ENCODE peak calls at places on chromosomes 5 and 9, in four cellular contexts. G is IMR-90, Q is mesendoderm, W is H9. J is an unnamed sample.

GRCh38 chr9:98190757-98191105 is 1.7 kb downstream of the CORO2A start:
- DNase-seq in G (no peak), Q (no peak), W (no peak), J (no peak)

GRCh38 chr5:36701085-36701691 is 94.8 kb downstream of the SLC1A3 start:
- DNase-seq in G (no peak), Q (no peak), W (no peak), J (no peak)

GRCh38 chr9:16512281-16512680 is 358.2 kb downstream of the BNC2 start:
- DNase-seq in G (no peak), Q (no peak), W (no peak), J (no peak)

GRCh38 chr5:36494756-36495637 is 111.4 kb upstream of the SLC1A3 start:
- DNase-seq in G (peak), Q (no peak), W (no peak), J (no peak)

GRCh38 chr5:178458140-178458539 is 132.1 kb downstream of the COL23A1 start:
- DNase-seq in G (no peak), Q (no peak), W (no peak), J (no peak)

GRCh38 chr9:79263666-79264460 is 307.9 kb upstream of the TLE4 start:
- DNase-seq in G (peak), Q (no peak), W (no peak), J (peak)

GRCh38 chr5:123659495-123659894 is 147.5 kb downstream of the CSNK1G3 start:
- DNase-seq in G (peak), Q (no peak), W (no peak), J (peak)

GRCh38 chr5:124634228-124634819 is 112.1 kb downstream of the ZNF608 start:
- DNase-seq in G (peak), Q (no peak), W (no peak), J (peak)

GRCh38 chr9:5326893-5327548 is 12.7 kb downstream of the RLN1 start:
- DNase-seq in G (peak), Q (peak), W (peak), J (peak)

GRCh38 chr9:27407491-27407890 is 110.5 kb upstream of the EQTN start:
- DNase-seq in G (no peak), Q (no peak), W (no peak), J (peak)

GRCh38 chr5:1008451-1009358 is at the start of gene NKD2:
- DNase-seq in G (no peak), Q (peak), W (no peak), J (peak)

GRCh38 chr5:135392256-135392655 is 6.8 kb downstream of the MACROH2A1 start:
- DNase-seq in G (peak), Q (no peak), W (no peak), J (peak)

GRCh38 chr9:88215181-88216131 is 77.2 kb upstream of the SPATA31C2 start:
- DNase-seq in G (no peak), Q (no peak), W (no peak), J (no peak)
- H2BK5ac ChIP-seq in G (no peak), Q (no peak), W (no peak), J (no peak)

GRCh38 chr9:38394419-38394818 is 1.9 kb downstream of the ALDH1B1 start:
- DNase-seq in G (no peak), Q (no peak), W (no peak), J (no peak)

GRCh38 chr9:38393128-38393809 is 767 bp downstream of the ALDH1B1 start:
- DNase-seq in G (no peak), Q (peak), W (no peak), J (peak)

GRCh38 chr9:38391278-38392118 is 1.0 kb upstream of the ALDH1B1 start:
- DNase-seq in G (no peak), Q (no peak), W (no peak), J (no peak)

GRCh38 chr9:38390851-38391250 is 1.7 kb upstream of the ALDH1B1 start:
- DNase-seq in G (no peak), Q (no peak), W (no peak), J (no peak)

DNA sequence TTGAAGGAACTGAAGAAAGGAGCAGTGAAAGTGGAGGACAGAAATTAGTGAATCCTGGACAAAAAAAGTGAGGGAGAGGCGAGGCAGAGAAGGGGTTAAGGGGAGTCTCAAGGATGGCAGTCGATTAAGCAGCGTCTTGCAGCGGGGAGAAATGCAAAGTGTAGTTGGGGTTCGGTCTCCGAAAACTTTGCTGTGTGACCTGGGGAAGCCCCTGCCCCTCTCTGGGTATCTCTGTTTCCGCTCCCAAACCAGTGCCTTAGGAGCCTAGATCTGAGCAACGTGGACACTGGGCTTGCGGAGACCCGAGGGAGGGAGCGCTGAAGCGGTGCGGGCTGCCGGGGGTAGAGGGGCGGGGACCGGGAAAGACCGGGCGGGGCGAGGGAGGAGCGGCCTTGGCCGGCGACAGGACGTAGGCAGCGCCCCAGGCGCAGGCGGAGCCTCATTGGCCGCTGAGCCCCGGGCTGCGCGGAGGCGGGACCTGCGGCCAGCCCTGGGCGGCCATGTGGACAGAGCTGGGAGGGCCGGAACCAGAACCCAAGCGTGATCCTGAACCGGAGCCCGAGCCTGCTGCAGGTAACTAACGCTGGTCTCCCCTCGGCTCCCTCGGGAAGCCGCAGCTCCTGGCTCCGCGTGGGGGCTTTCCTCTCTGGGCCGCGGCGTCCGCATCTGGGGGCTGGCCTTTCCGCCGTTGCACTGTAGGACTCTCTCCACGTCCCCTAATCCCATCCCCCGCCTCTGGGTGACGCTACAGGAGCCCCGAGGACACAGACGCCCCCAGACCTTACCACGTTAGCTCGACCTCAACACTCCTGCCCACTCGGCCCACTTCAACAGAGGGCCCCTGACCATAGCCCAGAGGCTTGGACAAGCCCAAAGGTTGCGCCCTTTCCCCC is at the start of gene ALDH1B1:
- DNase-seq in G (peak), Q (peak), W (peak), J (peak)
- H2BK5ac ChIP-seq in G (peak), Q (peak), W (no peak), J (peak)

GRCh38 chr9:135391759-135392158 is 87.8 kb upstream of the PPP1R26 start:
- DNase-seq in G (no peak), Q (no peak), W (no peak), J (no peak)
- H2BK5ac ChIP-seq in G (no peak), Q (no peak), W (no peak), J (no peak)

GRCh38 chr9:110256142-110256391 is 240 bp downstream of the TXN start:
- DNase-seq in G (no peak), Q (no peak), W (no peak), J (no peak)
- H2BK5ac ChIP-seq in G (peak), Q (no peak), W (no peak), J (peak)

DNA sequence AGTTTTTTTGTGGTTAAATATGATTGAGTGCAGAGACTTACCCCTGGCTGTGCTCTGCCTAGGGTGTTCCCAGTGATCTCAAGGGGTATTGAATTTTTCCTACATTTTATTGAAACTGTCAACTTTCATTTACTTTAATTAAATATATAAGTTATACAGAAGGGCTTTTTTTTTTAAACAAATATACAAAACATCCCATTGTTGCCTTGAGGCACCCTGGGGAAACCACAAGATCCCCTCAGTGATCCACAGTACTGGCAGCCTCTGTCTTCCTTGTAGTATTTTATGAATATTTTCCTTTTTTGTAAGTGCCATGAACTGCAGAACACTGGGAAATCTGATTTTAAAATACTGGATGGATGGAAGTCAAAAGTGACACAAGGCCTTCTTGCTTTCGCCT is 123.7 kb downstream of the TLE1 start:
- DNase-seq in G (no peak), Q (no peak), W (no peak), J (no peak)
- H2BK5ac ChIP-seq in G (no peak), Q (no peak), W (no peak), J (no peak)

DNA sequence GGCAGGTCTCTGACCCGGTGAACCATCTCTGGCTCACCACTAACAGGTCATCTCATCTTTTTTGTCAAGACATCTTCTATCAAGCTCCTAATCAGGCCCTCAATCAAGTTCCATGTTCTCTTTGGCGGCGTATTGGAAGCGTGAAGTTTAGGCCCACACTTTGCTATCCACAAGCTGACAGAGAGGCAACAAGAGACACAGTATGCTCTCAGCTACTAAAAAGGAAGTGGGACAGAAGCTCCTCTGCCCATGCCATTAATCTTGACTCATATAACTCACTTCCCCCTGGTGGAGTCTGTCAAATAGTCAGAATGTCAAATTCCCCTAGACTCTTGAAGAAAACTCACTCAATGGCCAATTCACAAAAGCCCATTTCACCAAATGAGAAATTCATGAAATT is 77.6 kb upstream of the TMC1 start:
- DNase-seq in G (no peak), Q (peak), W (no peak), J (peak)
- H2BK5ac ChIP-seq in G (peak), Q (no peak), W (no peak), J (no peak)

GRCh38 chr5:32312194-32312681 is 501 bp downstream of the MTMR12 start:
- DNase-seq in G (peak), Q (peak), W (peak), J (peak)

GRCh38 chr5:32309766-32310165 is 3.0 kb downstream of the MTMR12 start:
- DNase-seq in G (no peak), Q (no peak), W (no peak), J (no peak)

GRCh38 chr5:32312682-32313523 is at the start of gene MTMR12:
- DNase-seq in G (peak), Q (peak), W (peak), J (peak)

GRCh38 chr5:32308951-32309350 is 3.8 kb downstream of the MTMR12 start:
- DNase-seq in G (no peak), Q (no peak), W (no peak), J (no peak)

DNA sequence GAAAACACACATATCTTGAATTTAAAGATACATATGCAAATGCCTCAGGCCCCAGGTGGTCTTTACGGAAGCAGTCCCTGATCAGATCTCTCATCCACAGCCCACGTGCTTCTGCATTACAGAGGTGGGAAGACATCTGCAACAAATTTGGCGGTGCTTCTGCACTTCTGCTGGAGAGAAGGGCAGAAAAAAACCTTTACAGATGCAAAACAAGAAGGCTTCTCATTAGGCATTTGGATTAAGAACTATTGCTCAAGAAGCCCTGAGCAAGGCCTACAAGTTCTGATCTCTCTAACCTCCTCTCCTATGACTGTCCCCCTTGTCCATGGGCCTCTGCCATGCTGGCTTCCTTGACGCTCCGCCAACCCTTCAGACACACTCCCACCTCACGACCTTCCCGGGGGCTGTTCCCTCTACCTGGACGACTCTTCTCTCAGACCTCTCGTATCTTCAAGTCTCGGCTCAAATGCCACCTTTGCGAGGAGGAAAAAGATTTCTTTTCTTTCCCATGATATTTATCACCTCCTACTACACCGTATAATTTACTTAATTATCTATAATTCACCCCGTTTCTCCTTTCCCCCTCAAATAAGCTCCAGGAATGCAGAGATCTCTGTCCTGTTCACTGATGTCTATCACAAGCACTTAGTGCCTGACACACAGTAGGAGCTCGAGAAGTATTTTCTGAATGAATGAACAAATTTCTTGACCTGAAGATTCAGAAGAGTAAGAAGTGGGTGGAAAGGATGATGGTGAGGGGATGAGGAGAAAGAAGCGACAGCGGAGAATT is 1.1 kb downstream of the MTMR12 start:
- DNase-seq in G (peak), Q (peak), W (no peak), J (peak)
- H2BK5ac ChIP-seq in G (peak), Q (no peak), W (no peak), J (no peak)

DNA sequence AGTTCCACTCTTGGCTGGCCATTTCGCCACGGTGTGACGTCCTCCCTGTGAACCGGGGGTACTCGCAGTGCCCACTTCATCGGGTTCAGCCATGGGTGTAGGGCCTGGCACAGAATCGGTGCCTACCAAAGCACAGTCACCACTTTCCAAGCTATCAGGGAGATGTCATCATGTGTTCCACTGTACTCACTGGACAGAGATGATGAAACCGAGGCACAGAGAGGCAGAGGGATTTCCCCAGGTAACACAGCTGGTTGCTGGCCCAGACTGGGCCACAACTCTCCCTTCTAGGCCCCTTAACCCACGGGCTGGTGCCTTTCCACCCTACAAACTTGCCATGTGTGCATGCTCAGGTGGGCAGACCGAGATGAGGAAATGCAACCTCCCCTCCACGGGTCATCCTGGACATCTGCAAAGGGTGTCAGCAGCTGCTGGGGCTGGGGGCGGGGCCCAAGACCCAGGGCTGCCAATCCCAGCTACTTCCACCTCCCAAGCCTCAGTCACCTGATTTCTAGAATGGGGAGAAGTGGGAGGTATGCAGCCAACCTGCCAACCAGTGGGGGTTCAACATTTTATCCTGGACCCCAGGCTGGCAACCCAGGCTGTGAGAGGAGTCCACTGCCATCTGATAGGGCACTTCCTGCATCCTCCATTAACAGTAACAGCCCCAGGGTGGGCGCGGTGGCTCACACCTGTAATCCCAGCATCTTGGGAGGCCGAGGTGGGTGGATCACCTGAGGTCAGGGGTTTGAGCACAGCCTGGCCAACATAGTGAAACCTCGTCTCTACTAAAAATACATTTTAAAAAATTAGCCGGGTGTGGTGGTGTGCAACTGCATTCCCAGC is 893 bp upstream of the SH2D3C start:
- DNase-seq in G (no peak), Q (no peak), W (no peak), J (peak)
- H2BK5ac ChIP-seq in G (no peak), Q (no peak), W (no peak), J (no peak)

GRCh38 chr5:5524327-5524726 is 101.8 kb downstream of the ICE1 start:
- DNase-seq in G (no peak), Q (no peak), W (no peak), J (no peak)

GRCh38 chr5:5521029-5521428 is 98.6 kb downstream of the ICE1 start:
- DNase-seq in G (no peak), Q (no peak), W (peak), J (no peak)

GRCh38 chr5:5523066-5523505 is 100.6 kb downstream of the ICE1 start:
- DNase-seq in G (peak), Q (peak), W (no peak), J (peak)

GRCh38 chr5:5522336-5522735 is 99.9 kb downstream of the ICE1 start:
- DNase-seq in G (no peak), Q (no peak), W (peak), J (no peak)

GRCh38 chr5:5521478-5521877 is 99.0 kb downstream of the ICE1 start:
- DNase-seq in G (no peak), Q (no peak), W (no peak), J (no peak)
- H2BK5ac ChIP-seq in G (no peak), Q (no peak), W (no peak), J (no peak)

DNA sequence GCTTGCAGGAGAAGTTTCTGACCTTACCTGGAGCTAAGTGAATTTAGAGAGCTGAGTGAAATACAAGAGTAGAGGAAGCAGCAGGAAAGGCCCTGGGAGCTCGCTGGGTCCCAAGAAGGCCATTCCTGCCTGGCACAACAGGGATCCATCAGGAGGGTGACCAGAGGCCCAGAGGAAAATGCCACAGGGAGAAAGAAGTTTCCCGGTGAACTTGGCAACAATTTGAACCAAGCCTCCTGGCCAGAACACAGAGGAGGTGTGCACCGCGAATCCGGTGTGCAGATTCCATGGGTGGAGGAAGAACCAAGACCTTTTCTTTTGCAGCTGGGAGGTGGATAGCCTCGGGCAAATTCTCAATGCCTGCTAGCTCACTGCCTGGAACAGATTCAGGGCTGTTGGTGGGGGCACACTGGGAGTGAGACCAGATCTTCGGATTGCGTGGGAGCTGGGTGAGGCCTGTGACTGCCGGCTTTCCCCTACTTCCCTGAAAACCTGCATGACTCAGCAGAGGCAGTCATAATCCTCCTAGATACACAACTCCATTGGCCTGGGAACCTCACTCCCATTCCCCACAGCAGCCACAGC is 1850.9 kb upstream of the NUDT12 start:
- DNase-seq in G (no peak), Q (no peak), W (no peak), J (no peak)
- H2BK5ac ChIP-seq in G (no peak), Q (no peak), W (no peak), J (no peak)

J was measured in mesenchymal stem cell.